ENCODE peak calls at places on chromosomes 12 and 14, in seven cellular contexts. S is GM12865; K is H7; I is naive thymus-derived CD4-positive, alpha-beta T cell; A is astrocyte of the spinal cord; T is fibroblast of mammary gland; U is aorta. H is an unnamed sample.

GRCh38 chr12:57454566-57455373 is at the start of gene INHBE:
- DNase-seq in S (no peak), K (peak), I (no peak), A (peak), T (peak), U (no peak), H (no peak)

GRCh38 chr12:93381183-93381975 is 3.7 kb downstream of the NUDT4 start:
- DNase-seq in S (no peak), K (no peak), I (no peak), A (no peak), T (no peak), U (no peak), H (no peak)

GRCh38 chr12:120706029-120706428 is 4.2 kb upstream of the UNC119B start:
- DNase-seq in S (no peak), K (no peak), I (no peak), A (no peak), T (no peak), U (no peak), H (no peak)

GRCh38 chr14:71322660-71323250 is 415.5 kb downstream of the PCNX1 start:
- DNase-seq in S (peak), K (no peak), I (no peak), A (peak), T (peak), U (no peak), H (no peak)

GRCh38 chr12:52280796-52281560 is 6.5 kb downstream of the KRT86 start:
- DNase-seq in S (no peak), K (no peak), I (no peak), A (peak), T (peak), U (peak), H (no peak)

GRCh38 chr12:89801284-89801683 is 92.6 kb upstream of the ATP2B1 start:
- DNase-seq in S (no peak), K (no peak), I (no peak), A (no peak), T (no peak), U (no peak), H (no peak)

GRCh38 chr14:99838555-99839193 is 45.5 kb downstream of the EML1 start:
- DNase-seq in S (no peak), K (no peak), I (no peak), A (peak), T (peak), U (no peak), H (no peak)

GRCh38 chr14:25041898-25042297 is 8.0 kb downstream of the STXBP6 start:
- DNase-seq in S (no peak), K (no peak), I (no peak), A (no peak), T (no peak), U (no peak), H (no peak)

GRCh38 chr12:55712154-55712553 is 3.7 kb upstream of the BLOC1S1 start:
- DNase-seq in S (no peak), K (no peak), I (no peak), A (no peak), T (no peak), U (peak), H (no peak)
- H3K4me3 ChIP-seq in S (no peak), K (no peak), I (no peak), A (no peak), T (no peak), U (no peak), H (no peak)

GRCh38 chr12:100717733-100718067 is 76.9 kb upstream of the ANO4 start:
- DNase-seq in S (no peak), K (no peak), I (no peak), A (peak), T (peak), U (no peak), H (no peak)

GRCh38 chr12:100715976-100716657 is 78.5 kb upstream of the ANO4 start:
- DNase-seq in S (no peak), K (peak), I (no peak), A (no peak), T (no peak), U (peak), H (no peak)

GRCh38 chr12:100718212-100718611 is 76.4 kb upstream of the ANO4 start:
- DNase-seq in S (no peak), K (no peak), I (no peak), A (peak), T (peak), U (no peak), H (no peak)

GRCh38 chr12:100716658-100716948 is 78.0 kb upstream of the ANO4 start:
- DNase-seq in S (no peak), K (peak), I (no peak), A (peak), T (no peak), U (no peak), H (no peak)

GRCh38 chr12:100716949-100717732 is 77.4 kb upstream of the ANO4 start:
- DNase-seq in S (no peak), K (peak), I (no peak), A (peak), T (peak), U (peak), H (no peak)
- H3K4me3 ChIP-seq in S (no peak), K (peak), I (no peak), A (peak), T (peak), U (no peak), H (no peak)

GRCh38 chr12:31600764-31601163 is 9.8 kb upstream of the DENND5B start:
- DNase-seq in S (no peak), K (no peak), I (no peak), A (no peak), T (no peak), U (no peak), H (no peak)
- H3K4me3 ChIP-seq in S (no peak), K (no peak), I (no peak), A (no peak), T (no peak), U (no peak), H (no peak)

GRCh38 chr14:67387195-67387594 is 24.8 kb downstream of the PLEK2 start:
- DNase-seq in S (no peak), K (no peak), I (no peak), A (no peak), T (peak), U (no peak), H (no peak)

GRCh38 chr14:67390135-67390534 is 21.8 kb downstream of the PLEK2 start:
- DNase-seq in S (no peak), K (no peak), I (no peak), A (no peak), T (no peak), U (no peak), H (no peak)

GRCh38 chr14:67389261-67389660 is 22.7 kb downstream of the PLEK2 start:
- DNase-seq in S (no peak), K (no peak), I (no peak), A (no peak), T (no peak), U (no peak), H (no peak)

GRCh38 chr14:67385120-67385519 is 25.0 kb downstream of the EIF2S1 start:
- DNase-seq in S (no peak), K (no peak), I (no peak), A (no peak), T (no peak), U (no peak), H (peak)

DNA sequence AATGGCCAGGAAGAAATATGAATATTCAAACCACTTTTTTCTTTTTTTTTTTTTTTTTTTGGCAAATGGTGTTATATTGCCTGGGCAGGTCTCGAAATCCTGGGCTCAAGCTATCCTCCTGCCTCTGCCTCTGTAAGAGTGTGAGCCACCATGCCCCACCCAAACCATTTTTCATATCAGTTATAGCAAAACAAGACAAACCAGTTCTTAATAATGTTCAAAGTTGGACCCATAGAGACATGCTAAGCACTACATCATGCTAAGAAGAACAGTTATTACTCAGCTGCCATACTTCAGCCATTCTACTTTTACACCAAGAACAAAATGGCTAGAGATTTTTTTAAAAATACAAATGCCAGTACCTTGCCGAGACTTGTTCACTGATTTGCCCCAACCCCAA is 25.5 kb downstream of the EIF2S1 start:
- DNase-seq in S (no peak), K (no peak), I (no peak), A (no peak), T (no peak), U (no peak), H (no peak)
- H3K4me3 ChIP-seq in S (no peak), K (no peak), I (no peak), A (no peak), T (no peak), U (no peak), H (no peak)

GRCh38 chr12:30757316-30757715 is 2.6 kb upstream of the CAPRIN2 start:
- DNase-seq in S (no peak), K (no peak), I (no peak), A (no peak), T (no peak), U (no peak), H (no peak)

GRCh38 chr12:30755395-30755762 is 628 bp upstream of the CAPRIN2 start:
- DNase-seq in S (no peak), K (no peak), I (no peak), A (no peak), T (no peak), U (no peak), H (no peak)

GRCh38 chr12:30754750-30755394 is at the start of gene CAPRIN2:
- DNase-seq in S (peak), K (peak), I (peak), A (peak), T (peak), U (peak), H (peak)

GRCh38 chr12:30754383-30754749 is 385 bp downstream of the CAPRIN2 start:
- DNase-seq in S (no peak), K (no peak), I (no peak), A (no peak), T (no peak), U (no peak), H (no peak)

DNA sequence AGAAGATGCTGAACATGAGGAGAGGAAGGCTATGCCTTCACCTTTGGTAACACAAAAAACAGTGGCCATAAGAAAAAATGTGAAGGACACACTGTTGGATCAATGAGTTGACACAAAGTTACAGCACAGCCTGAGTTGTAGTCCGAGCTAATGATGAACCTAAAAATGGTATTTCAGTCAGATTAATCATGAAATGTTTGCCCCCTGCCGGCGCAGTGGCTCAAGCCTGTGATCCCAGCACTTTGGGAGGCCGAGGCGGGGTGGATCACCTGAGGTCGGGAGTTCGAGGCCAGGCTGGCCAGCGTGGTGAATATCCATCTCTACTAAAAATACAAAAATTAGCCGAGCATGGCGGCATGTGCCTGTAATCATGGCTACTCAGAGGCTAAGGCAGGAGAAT is 1.3 kb upstream of the CAPRIN2 start:
- DNase-seq in S (no peak), K (no peak), I (no peak), A (no peak), T (no peak), U (peak), H (no peak)
- H3K4me3 ChIP-seq in S (no peak), K (no peak), I (no peak), A (no peak), T (no peak), U (no peak), H (no peak)

GRCh38 chr14:102733326-102733725 is 43.9 kb upstream of the TRAF3 start:
- DNase-seq in S (no peak), K (peak), I (no peak), A (no peak), T (no peak), U (peak), H (no peak)
- H3K4me3 ChIP-seq in S (no peak), K (no peak), I (no peak), A (no peak), T (no peak), U (no peak), H (no peak)

DNA sequence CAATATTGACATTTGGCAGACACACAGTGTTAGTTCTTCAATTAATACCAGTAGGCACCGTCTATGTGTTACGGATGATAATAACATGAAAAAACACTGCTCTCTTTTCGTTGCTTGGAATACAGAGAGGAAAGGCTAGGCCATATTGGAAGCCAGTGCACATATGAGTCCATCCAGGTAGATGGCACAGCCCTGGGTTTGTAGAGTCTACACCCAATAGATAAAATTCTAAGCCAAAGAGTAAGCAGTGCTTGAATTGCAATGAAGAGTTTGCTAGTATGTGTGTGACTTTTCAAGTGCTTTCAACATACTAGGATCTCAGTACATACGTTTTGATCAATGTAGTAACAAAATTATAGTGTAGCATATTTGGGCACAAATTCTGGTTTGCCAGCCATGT is 243.3 kb upstream of the AVPR1A start:
- DNase-seq in S (no peak), K (no peak), I (no peak), A (no peak), T (no peak), U (no peak), H (no peak)
- H3K4me3 ChIP-seq in S (no peak), K (no peak), I (no peak), A (no peak), T (no peak), U (no peak), H (no peak)